ENCODE peak calls at places on chromosomes 11 and 22, in nine cellular contexts. S, I, T, R, N, E, W, M and F are unnamed samples.

GRCh38 chr11:85893378-85893777 is 38.2 kb downstream of the CCDC83 start:
- DNase-seq in T (no peak), W (no peak), I (no peak), R (no peak), M (no peak), N (no peak), E (no peak), S (no peak), F (no peak)

GRCh38 chr11:47443028-47443700 is 5.8 kb downstream of the RAPSN start:
- DNase-seq in R (no peak), S (no peak), M (no peak), N (no peak), E (no peak), I (no peak), T (no peak), W (no peak), F (no peak)

GRCh38 chr11:61610905-61611304 is 30.0 kb upstream of the SYT7 start:
- DNase-seq in R (no peak), N (no peak), E (no peak), I (no peak), M (peak), T (no peak), S (no peak), W (no peak), F (no peak)

GRCh38 chr11:12094872-12095800 is 15.3 kb upstream of the MICAL2 start:
- DNase-seq in M (no peak), R (no peak), S (no peak), E (no peak), W (no peak), N (no peak), I (no peak), T (no peak), F (no peak)

GRCh38 chr11:40445391-40445790 is 1014.1 kb downstream of the LRRC4C start:
- DNase-seq in W (no peak), I (peak), E (peak), M (no peak), S (no peak), R (no peak), N (no peak), T (no peak), F (no peak)

GRCh38 chr11:72160319-72160718 is 24.8 kb downstream of the FOLR3 start:
- DNase-seq in E (peak), N (peak), W (no peak), R (no peak), I (peak), M (no peak), S (no peak), T (no peak), F (peak)

GRCh38 chr11:129728571-129728970 is 87.1 kb upstream of the TMEM45B start:
- DNase-seq in S (no peak), R (no peak), W (no peak), I (no peak), M (no peak), E (no peak), T (no peak), N (no peak), F (no peak)

GRCh38 chr22:17742528-17742902 is 31.8 kb downstream of the BID start:
- DNase-seq in T (peak), R (peak), I (peak), S (peak), E (peak), W (no peak), M (peak), N (peak), F (peak)

GRCh38 chr11:34899633-34900016 is 16.6 kb downstream of the APIP start:
- DNase-seq in T (no peak), I (no peak), N (no peak), M (no peak), W (no peak), R (no peak), E (no peak), S (no peak), F (no peak)

GRCh38 chr22:30216710-30217109 is 29.8 kb downstream of the LIF start:
- DNase-seq in T (no peak), N (no peak), M (no peak), I (no peak), S (no peak), E (no peak), R (no peak), W (no peak), F (no peak)

GRCh38 chr22:23820748-23821211 is 18.0 kb downstream of the DERL3 start:
- DNase-seq in M (no peak), R (no peak), T (no peak), E (no peak), N (no peak), W (no peak), S (no peak), I (no peak), F (no peak)

GRCh38 chr11:126452256-126452655 is 96.8 kb downstream of the ST3GAL4 start:
- DNase-seq in E (no peak), S (no peak), R (no peak), N (no peak), T (no peak), W (no peak), I (no peak), M (no peak), F (no peak)

GRCh38 chr22:34414467-34415440 is 494.5 kb upstream of the LARGE1 start:
- DNase-seq in E (peak), S (no peak), M (no peak), R (no peak), N (peak), W (no peak), I (no peak), T (peak), F (peak)

GRCh38 chr11:43518407-43519165 is 159.9 kb downstream of the TTC17 start:
- DNase-seq in R (no peak), E (peak), W (no peak), S (no peak), I (peak), N (no peak), T (no peak), M (no peak), F (peak)

GRCh38 chr11:36292311-36292722 is 3.1 kb upstream of the COMMD9 start:
- DNase-seq in N (peak), S (no peak), W (no peak), I (peak), T (no peak), M (no peak), E (peak), R (no peak), F (peak)

GRCh38 chr11:73252577-73253191 is 19.5 kb upstream of the P2RY6 start:
- DNase-seq in T (no peak), S (no peak), M (peak), N (no peak), E (no peak), R (no peak), I (no peak), W (no peak), F (no peak)

GRCh38 chr11:65642014-65642671 is 4.2 kb downstream of the SIPA1 start:
- DNase-seq in N (no peak), W (no peak), R (no peak), I (no peak), S (no peak), T (peak), M (no peak), E (no peak), F (no peak)

GRCh38 chr11:116787436-116787785 is 412 bp downstream of the ZPR1 start:
- DNase-seq in T (no peak), M (no peak), R (no peak), S (no peak), W (no peak), N (no peak), I (peak), E (no peak), F (peak)

GRCh38 chr22:30397656-30398635 is 1.1 kb downstream of the SEC14L2 start:
- DNase-seq in S (no peak), E (no peak), M (no peak), R (no peak), W (no peak), N (no peak), I (peak), T (no peak), F (no peak)

GRCh38 chr11:85740464-85741400 is 54.7 kb upstream of the CCDC89 start:
- DNase-seq in I (no peak), T (no peak), N (no peak), E (no peak), W (no peak), S (no peak), R (no peak), M (no peak), F (peak)

GRCh38 chr22:38235240-38235850 is 33.6 kb downstream of the MAFF start:
- DNase-seq in W (no peak), M (no peak), N (no peak), S (no peak), I (no peak), R (no peak), T (no peak), E (peak), F (no peak)

GRCh38 chr11:858053-858992 is 15.7 kb downstream of the TSPAN4 start:
- DNase-seq in N (no peak), E (no peak), R (no peak), S (no peak), I (no peak), T (no peak), W (no peak), M (no peak), F (no peak)
- H3K4me3 ChIP-seq in N (peak), E (no peak), R (no peak), S (no peak), I (no peak), T (peak), W (no peak), M (peak), F (no peak)

DNA sequence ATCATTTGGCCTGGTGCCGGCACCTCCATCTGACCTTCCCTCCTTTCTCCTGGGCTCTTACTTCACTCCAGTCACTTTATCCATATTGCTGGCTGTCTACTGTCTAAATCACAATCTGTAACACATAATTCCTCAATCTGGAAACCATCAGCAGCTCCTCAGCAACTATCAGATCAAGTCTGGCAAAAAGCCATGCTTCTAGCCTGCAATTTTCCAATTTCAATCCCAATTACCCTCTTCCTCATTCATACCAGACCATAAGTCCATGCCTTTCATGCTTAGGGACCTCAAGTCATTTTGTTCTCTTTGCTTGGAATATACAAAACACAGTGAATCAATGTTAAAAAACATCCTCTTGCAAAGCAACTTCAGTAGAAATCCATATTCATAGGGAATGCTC is 882.8 kb upstream of the ANO3 start:
- DNase-seq in M (no peak), R (no peak), W (no peak), E (no peak), N (no peak), T (no peak), S (no peak), I (no peak), F (peak)
- H3K4me3 ChIP-seq in M (no peak), R (no peak), W (no peak), E (no peak), N (no peak), T (no peak), S (no peak), I (no peak), F (no peak)

DNA sequence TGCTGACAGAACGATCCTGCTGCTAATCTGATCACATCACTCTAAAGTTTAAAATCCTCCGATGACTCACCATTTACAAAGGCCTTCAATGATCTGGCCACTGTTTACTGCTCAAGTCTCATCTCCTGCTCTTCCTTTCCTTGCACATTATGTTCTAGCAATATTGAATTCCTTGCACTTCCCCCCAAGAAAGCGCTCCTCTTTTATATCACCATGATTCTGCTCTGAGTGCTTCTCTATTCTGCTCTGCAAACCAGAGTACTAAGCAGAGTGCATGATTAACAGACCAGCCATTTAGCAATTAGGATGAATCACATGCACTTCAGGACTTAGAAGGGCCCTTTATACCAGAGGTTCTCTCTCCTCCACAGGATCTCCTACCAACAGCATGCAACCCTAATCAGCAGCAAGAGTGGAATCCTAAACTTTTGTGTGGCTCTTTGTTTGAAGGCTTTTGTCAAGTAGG is 1122.8 kb upstream of the CCDC90B start:
- DNase-seq in T (peak), E (peak), W (no peak), I (peak), S (no peak), N (no peak), M (no peak), R (no peak), F (no peak)
- H3K4me3 ChIP-seq in T (no peak), E (no peak), W (no peak), I (no peak), S (no peak), N (no peak), M (no peak), R (no peak), F (no peak)

DNA sequence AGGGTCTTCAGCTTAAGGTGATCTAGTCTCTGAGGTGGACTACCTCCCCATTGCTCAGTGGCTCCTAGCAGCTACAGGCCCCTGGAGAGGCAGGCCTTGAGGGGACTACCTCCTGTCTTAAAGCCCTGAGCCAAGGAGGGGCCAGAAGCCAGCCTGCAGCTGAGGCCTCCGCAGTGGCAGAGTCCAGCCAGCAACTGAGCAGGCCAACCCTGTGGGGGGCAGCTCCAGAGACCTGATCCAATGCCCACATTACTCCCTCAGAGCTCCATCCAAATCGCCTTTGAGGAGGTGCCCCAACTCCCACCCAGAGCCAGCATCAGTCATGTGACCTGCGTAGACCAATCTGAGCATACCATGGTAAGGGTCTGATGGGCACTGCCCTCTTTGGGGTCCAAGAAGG is 2.7 kb downstream of the C2CD2L start:
- DNase-seq in T (no peak), S (no peak), R (no peak), W (no peak), I (no peak), M (no peak), E (no peak), N (no peak), F (no peak)
- H3K4me3 ChIP-seq in T (no peak), S (no peak), R (no peak), W (no peak), I (no peak), M (peak), E (no peak), N (no peak), F (no peak)